ENCODE peak calls at places on chromosomes 3 and 15, in eight cellular contexts. R is thyroid gland, Y is GM20000, V is Calu3, C is brain microvascular endothelial cell, M is K562, H is WERI-Rb-1, O is fibroblast of lung. L is an unnamed sample.

GRCh38 chr3:64270143-64270542 is 44.9 kb upstream of the PRICKLE2 start:
- DNase-seq in C (no peak), Y (no peak), V (no peak), O (no peak), M (no peak), H (no peak), R (no peak), L (no peak)

GRCh38 chr15:66849746-66850077 is 147.7 kb downstream of the SMAD6 start:
- DNase-seq in Y (no peak), M (no peak), O (no peak), H (no peak), R (no peak), C (no peak), V (no peak), L (no peak)

GRCh38 chr3:4340411-4341335 is 37.5 kb downstream of the SETMAR start:
- DNase-seq in O (peak; percentile 29), C (no peak), R (no peak), H (no peak), Y (no peak), M (no peak), V (no peak), L (no peak)

GRCh38 chr3:10473581-10474438 is 31.6 kb downstream of the ATP2B2 start:
- DNase-seq in O (no peak), M (no peak), C (no peak), R (no peak), V (no peak), Y (no peak), H (peak; percentile 33), L (no peak)

GRCh38 chr3:69084326-69084667 is 440 bp upstream of the ARL6IP5 start:
- DNase-seq in Y (no peak), M (no peak), C (peak; percentile 60), V (no peak), H (no peak), R (peak; percentile 23), O (peak; percentile 88), L (no peak)

GRCh38 chr3:178835033-178835432 is 236.6 kb downstream of the ZMAT3 start:
- DNase-seq in R (no peak), H (no peak), V (no peak), Y (no peak), M (no peak), C (no peak), O (no peak), L (no peak)

GRCh38 chr3:109702252-109702651 is 364.9 kb upstream of the DPPA4 start:
- DNase-seq in Y (peak; percentile 6), V (peak; percentile 38), M (no peak), C (peak; percentile 88), R (no peak), O (peak; percentile 73), H (no peak), L (peak; percentile 23)

GRCh38 chr15:85621096-85621495 is 173.6 kb downstream of the KLHL25 start:
- DNase-seq in O (no peak), V (no peak), R (no peak), Y (no peak), H (no peak), C (no peak), M (no peak), L (no peak)

GRCh38 chr15:70569139-70569717 is 194.1 kb downstream of the UACA start:
- DNase-seq in M (no peak), C (peak; percentile 42), R (peak; percentile 21), Y (no peak), V (peak; percentile 61), O (peak; percentile 70), H (peak; percentile 43), L (no peak)

GRCh38 chr3:11305509-11305908 is 33.3 kb downstream of the ATG7 start:
- DNase-seq in Y (no peak), R (no peak), M (no peak), H (no peak), O (no peak), C (no peak), V (no peak), L (no peak)

GRCh38 chr3:42979044-42979962 is at the start of gene GASK1A:
- DNase-seq in Y (peak; percentile 29), R (peak; percentile 52), O (no peak), M (no peak), C (no peak), H (peak; percentile 35), V (peak; percentile 38), L (no peak)

GRCh38 chr15:92614791-92615785 is 40.5 kb downstream of the FAM174B start:
- DNase-seq in H (no peak), M (no peak), O (no peak), Y (no peak), V (no peak), C (no peak), R (no peak), L (no peak)

GRCh38 chr3:197372076-197372661 is 73.8 kb upstream of the DLG1 start:
- DNase-seq in Y (no peak), R (peak; percentile 61), H (peak; percentile 30), O (peak; percentile 86), M (no peak), C (peak; percentile 69), V (peak; percentile 62), L (peak; percentile 1)

GRCh38 chr15:42591238-42591936 is 16.0 kb downstream of the STARD9 start:
- DNase-seq in Y (no peak), O (peak; percentile 67), R (no peak), V (no peak), H (no peak), C (peak; percentile 25), M (peak; percentile 41), L (no peak)

GRCh38 chr15:47675735-47676134 is 41.6 kb upstream of the SEMA6D start:
- DNase-seq in O (no peak), V (no peak), Y (no peak), C (no peak), H (no peak), M (no peak), R (no peak), L (no peak)

GRCh38 chr3:110815008-110815583 is 256.5 kb upstream of the NECTIN3 start:
- DNase-seq in V (no peak), Y (no peak), R (no peak), C (peak; percentile 74), M (no peak), H (no peak), O (peak; percentile 86), L (no peak)

GRCh38 chr15:78942741-78943140 is 2.1 kb downstream of the CTSH start:
- DNase-seq in R (no peak), C (no peak), O (no peak), M (no peak), Y (no peak), V (no peak), H (no peak), L (no peak)

GRCh38 chr15:31584195-31584594 is 257.6 kb downstream of the KLF13 start:
- DNase-seq in V (no peak), H (no peak), O (no peak), R (peak; percentile 17), Y (no peak), M (no peak), C (no peak), L (no peak)

GRCh38 chr15:69394556-69395282 is 19.4 kb upstream of the KIF23 start:
- DNase-seq in O (peak; percentile 69), M (peak; percentile 90), H (peak; percentile 91), C (peak; percentile 65), R (peak; percentile 77), V (peak; percentile 92), Y (peak; percentile 85), L (peak; percentile 90)

GRCh38 chr3:43584043-43584826 is 37.6 kb downstream of the ANO10 start:
- DNase-seq in H (no peak), M (peak; percentile 35), Y (no peak), R (no peak), C (peak; percentile 22), V (no peak), O (no peak), L (no peak)

GRCh38 chr3:141877911-141878310 is 1.5 kb downstream of the ATP1B3 start:
- DNase-seq in V (no peak), H (no peak), C (no peak), M (no peak), O (peak; percentile 61), R (no peak), Y (no peak), L (no peak)

GRCh38 chr15:60647246-60647645 is 168.3 kb upstream of the ICE2 start:
- DNase-seq in M (no peak), V (no peak), H (peak; percentile 14), C (no peak), Y (no peak), O (no peak), R (no peak), L (no peak)

GRCh38 chr15:94098877-94099606 is 132.3 kb upstream of the MCTP2 start:
- DNase-seq in M (no peak), C (no peak), V (no peak), H (no peak), O (no peak), R (no peak), Y (no peak), L (no peak)

GRCh38 chr15:62601779-62602540 is 436.9 kb upstream of the C2CD4B start:
- DNase-seq in M (no peak), O (peak; percentile 50), Y (no peak), C (no peak), H (no peak), R (no peak), V (no peak), L (no peak)

GRCh38 chr3:157135671-157136396 is 24.1 kb downstream of the CCNL1 start:
- DNase-seq in O (peak; percentile 82), H (no peak), C (peak; percentile 57), V (peak; percentile 64), M (peak; percentile 38), R (no peak), Y (no peak), L (no peak)
- TF ChIP-seq CTCF in O (peak; percentile 24), H (peak; percentile 1), C (peak; percentile 54), V (peak; percentile 24), M (peak; percentile 63), R (no peak), Y (no peak), L (no peak)

DNA sequence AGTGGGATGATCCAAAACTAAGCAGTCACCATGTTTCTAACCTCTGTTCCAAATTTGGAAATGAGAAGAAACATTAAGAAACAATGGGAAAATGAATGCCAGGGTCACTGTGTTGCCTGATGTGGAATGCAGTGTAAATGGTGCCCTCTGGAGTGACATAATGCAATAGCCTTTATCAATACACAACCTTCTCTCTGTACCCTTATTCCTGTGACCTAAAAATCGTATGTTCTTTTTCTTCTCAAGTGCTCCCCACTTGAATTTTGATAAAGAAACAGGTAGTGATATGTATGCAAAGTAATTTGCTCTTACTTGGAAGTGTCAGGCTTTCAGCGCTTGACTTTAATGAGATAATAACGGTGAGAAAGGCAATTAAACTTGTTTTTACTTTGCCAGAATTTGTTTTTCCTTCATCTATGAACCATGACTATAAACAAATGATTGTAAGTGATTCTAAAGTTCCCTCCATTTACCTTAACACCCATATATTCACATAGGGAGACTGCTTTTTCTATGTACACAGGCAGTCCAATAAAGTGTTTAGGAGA is 145.8 kb upstream of the THRB start:
- DNase-seq in M (no peak), O (peak; percentile 75), R (peak; percentile 4), V (peak; percentile 32), C (peak; percentile 17), H (no peak), Y (no peak), L (no peak)
- TF ChIP-seq CTCF in M (peak; percentile 57), O (peak; percentile 64), R (no peak), V (peak; percentile 59), C (peak; percentile 58), H (peak; percentile 72), Y (peak; percentile 3), L (peak; percentile 38)

GRCh38 chr15:33226559-33227181 is 32.2 kb upstream of the FMN1 start:
- DNase-seq in R (peak; percentile 80), H (peak; percentile 48), M (no peak), V (peak; percentile 3), Y (no peak), C (peak; percentile 21), O (peak; percentile 49), L (no peak)
- TF ChIP-seq CTCF in R (no peak), H (peak; percentile 50), M (no peak), V (peak; percentile 22), Y (no peak), C (peak; percentile 58), O (peak; percentile 39), L (peak; percentile 10)

GRCh38 chr15:81853349-81853748 is 192.5 kb downstream of the MEX3B start:
- DNase-seq in R (no peak), Y (no peak), H (no peak), M (no peak), O (no peak), V (no peak), C (no peak), L (no peak)
- TF ChIP-seq CTCF in R (no peak), Y (no peak), H (no peak), M (no peak), O (no peak), V (no peak), C (no peak), L (no peak)

L was measured in GM13977.